ENCODE peak calls at places on chromosomes 5 and 9, in ten cellular contexts. T, W, A, F, V, O, Z, N, Q and U are unnamed samples.
A peak's percentile ranks its signal among the peaks of the same experiment; 100 is the strongest.

GRCh38 chr5:67799732-67800234 is 415.8 kb upstream of the PIK3R1 start:
- DNase-seq in O (peak; percentile 24), A (no peak), Z (peak; percentile 36), T (no peak), Q (no peak), V (no peak), F (no peak), N (no peak), W (peak; percentile 51), U (no peak)

GRCh38 chr9:98790601-98791146 is 5.7 kb downstream of the ANKS6 start:
- DNase-seq in O (no peak), Q (no peak), N (peak; percentile 50), W (no peak), V (no peak), Z (no peak), T (no peak), A (no peak), F (no peak), U (no peak)

GRCh38 chr5:40410231-40410861 is 269.4 kb upstream of the PTGER4 start:
- DNase-seq in A (peak; percentile 71), W (no peak), Q (no peak), V (peak; percentile 83), F (no peak), Z (peak; percentile 32), O (no peak), N (no peak), T (no peak), U (no peak)

GRCh38 chr5:134100283-134101011 is 14.0 kb upstream of the TCF7 start:
- DNase-seq in V (peak; percentile 72), T (peak; percentile 49), O (no peak), A (peak; percentile 51), Q (no peak), W (no peak), N (no peak), Z (no peak), F (no peak), U (no peak)

GRCh38 chr5:62354028-62354874 is 48.2 kb downstream of the KIF2A start:
- DNase-seq in V (peak; percentile 67), O (no peak), Q (no peak), F (no peak), W (peak; percentile 23), T (peak; percentile 67), A (peak; percentile 74), N (no peak), Z (peak; percentile 17), U (no peak)

GRCh38 chr9:69900406-69900805 is 79.8 kb downstream of the CFAP95 start:
- DNase-seq in F (no peak), A (peak; percentile 36), V (peak; percentile 48), W (no peak), Z (no peak), T (no peak), N (no peak), Q (no peak), O (no peak), U (no peak)

GRCh38 chr9:37036237-37037136 is 2.4 kb upstream of the PAX5 start:
- DNase-seq in V (no peak), Z (no peak), N (no peak), T (peak; percentile 88), Q (peak; percentile 42), A (peak; percentile 4), O (no peak), W (no peak), F (no peak), U (no peak)

GRCh38 chr5:102975457-102976182 is 144.3 kb downstream of the GIN1 start:
- DNase-seq in Z (no peak), V (peak; percentile 26), O (no peak), W (no peak), Q (no peak), F (no peak), A (peak; percentile 20), N (no peak), T (no peak), U (no peak)

GRCh38 chr9:100063185-100063584 is 35.6 kb downstream of the ERP44 start:
- DNase-seq in T (no peak), N (no peak), A (no peak), O (no peak), W (no peak), V (no peak), F (no peak), Q (no peak), Z (no peak), U (no peak)

GRCh38 chr5:134026521-134027202 is 21.9 kb upstream of the VDAC1 start:
- DNase-seq in N (no peak), F (no peak), W (no peak), A (peak; percentile 73), T (peak; percentile 69), Q (no peak), Z (no peak), V (peak; percentile 65), O (no peak), U (no peak)

GRCh38 chr9:1083325-1083913 is 33.3 kb downstream of the DMRT2 start:
- DNase-seq in T (no peak), A (peak; percentile 26), Z (peak; percentile 27), Q (peak; percentile 15), N (peak; percentile 72), W (no peak), O (peak; percentile 6), V (peak; percentile 54), F (no peak), U (no peak)

GRCh38 chr9:92668746-92669526 is 995 bp downstream of the IPPK start:
- DNase-seq in A (peak; percentile 50), Z (peak; percentile 56), F (no peak), N (no peak), W (no peak), T (peak; percentile 27), V (peak; percentile 63), Q (no peak), O (no peak), U (no peak)

GRCh38 chr5:62589504-62589903 is 10.9 kb downstream of the LRRC70 start:
- DNase-seq in O (no peak), T (no peak), A (peak; percentile 40), Q (no peak), N (no peak), F (no peak), Z (no peak), V (no peak), W (no peak), U (no peak)

GRCh38 chr9:61665829-61666228 is 476.0 kb downstream of the SPATA31A7 start:
- DNase-seq in Q (no peak), F (no peak), N (no peak), O (no peak), Z (no peak), V (no peak), T (no peak), A (no peak), W (no peak), U (no peak)

GRCh38 chr9:18351216-18351615 is 122.7 kb upstream of the ADAMTSL1 start:
- DNase-seq in F (no peak), O (no peak), Q (no peak), Z (no peak), W (no peak), V (no peak), A (no peak), N (no peak), T (no peak), U (no peak)

DNA sequence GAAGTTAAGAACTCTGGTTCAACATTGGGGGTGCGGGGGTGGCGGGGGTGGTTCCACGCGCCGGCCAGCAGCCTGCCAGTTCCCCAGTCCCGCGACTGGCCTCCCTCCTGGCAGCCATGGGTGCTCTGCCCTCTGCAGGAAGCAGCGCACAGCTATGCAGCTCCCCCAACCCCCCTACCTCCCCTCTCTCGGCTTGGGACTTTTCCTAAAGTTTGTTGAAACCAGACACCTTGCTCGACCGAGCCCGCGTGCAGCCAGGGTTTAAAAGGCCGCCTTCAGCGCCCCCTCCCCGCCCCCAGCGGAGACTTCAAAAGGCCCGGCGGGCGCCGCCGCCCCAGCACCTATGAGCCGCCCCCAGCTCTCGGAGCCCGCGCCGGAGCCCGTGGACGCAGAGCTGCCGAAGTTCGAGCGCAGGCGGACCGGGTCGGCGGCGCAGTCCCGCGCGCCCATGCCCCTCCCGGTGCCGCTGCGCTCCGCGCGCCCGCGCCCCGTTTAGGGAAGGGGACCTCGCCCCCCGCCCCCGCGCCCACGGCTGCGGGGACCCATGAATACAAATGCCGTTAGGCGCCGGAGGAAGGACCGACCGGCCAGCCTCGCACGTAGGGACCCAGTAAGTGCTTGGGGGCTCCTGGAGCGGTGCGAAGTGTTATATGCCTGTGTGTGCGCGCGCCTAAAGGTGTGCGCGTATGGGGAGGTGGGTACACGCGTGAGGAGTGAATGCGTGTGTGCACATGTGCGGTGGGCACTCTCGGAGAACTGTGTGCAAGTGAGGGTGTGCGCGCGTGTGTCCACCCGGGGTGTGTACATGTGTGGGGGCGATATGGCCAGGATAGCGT is 1.4 kb upstream of the COL27A1 start:
- DNase-seq in T (no peak), W (no peak), Q (no peak), F (no peak), O (no peak), N (no peak), Z (no peak), V (no peak), A (peak; percentile 44), U (no peak)
- TF ChIP-seq CTCF in T (no peak), W (peak; percentile 48), Q (peak; percentile 44), F (no peak), O (no peak), N (peak; percentile 53), Z (peak; percentile 55), V (peak; percentile 48), A (peak; percentile 53), U (peak; percentile 76)

DNA sequence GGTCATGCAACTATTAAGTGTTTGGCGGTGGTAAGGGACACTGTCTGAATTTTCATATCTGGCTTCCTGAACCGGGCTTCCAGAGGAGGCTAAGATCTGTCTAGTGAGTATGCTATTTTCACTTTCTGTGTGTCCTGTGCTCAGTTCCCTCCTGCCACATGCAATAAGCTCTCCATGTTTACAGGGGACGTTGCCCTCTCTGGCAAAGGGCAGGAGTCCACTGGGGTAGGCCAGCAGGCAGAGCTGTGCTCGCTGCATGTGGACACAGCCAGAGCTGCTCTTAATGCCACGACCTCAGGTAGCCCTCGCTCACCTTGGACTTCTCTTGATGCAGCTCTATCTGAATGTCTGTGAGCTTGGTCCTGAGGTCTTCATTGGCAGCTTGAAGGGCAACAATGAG is 111.2 kb downstream of the JAKMIP2 start:
- DNase-seq in O (no peak), Z (no peak), Q (no peak), W (no peak), T (no peak), F (no peak), A (no peak), V (no peak), N (no peak), U (no peak)
- TF ChIP-seq CTCF in O (no peak), Z (no peak), Q (no peak), W (no peak), T (no peak), F (no peak), A (no peak), V (no peak), N (no peak), U (no peak)

GRCh38 chr5:90434116-90434714 is 24.7 kb upstream of the CETN3 start:
- DNase-seq in Q (peak; percentile 33), V (peak; percentile 30), W (no peak), O (no peak), T (peak; percentile 55), A (peak; percentile 76), F (no peak), N (no peak), Z (no peak), U (no peak)
- TF ChIP-seq CTCF in Q (peak; percentile 70), V (peak; percentile 47), W (peak; percentile 80), O (peak; percentile 16), T (peak; percentile 89), A (peak; percentile 96), F (peak; percentile 35), N (peak; percentile 74), Z (peak; percentile 64), U (peak; percentile 82)

GRCh38 chr5:31186672-31187267 is 6.7 kb upstream of the CDH6 start:
- DNase-seq in F (no peak), N (no peak), W (no peak), O (no peak), A (peak; percentile 59), T (peak; percentile 40), Z (no peak), V (peak; percentile 54), Q (no peak), U (no peak)
- TF ChIP-seq CTCF in F (peak; percentile 40), N (peak; percentile 92), W (peak; percentile 75), O (no peak), A (peak; percentile 86), T (peak; percentile 91), Z (peak; percentile 69), V (peak; percentile 70), Q (peak; percentile 89), U (peak; percentile 93)